ENCODE peak calls at places on chromosomes 5 and 9, in six cellular contexts. One of them, this sample, is unnamed.

GRCh38 chr9:114930063-114930812 is at the start of gene TNFSF8:
- DNase-seq in PC-3: no peak
- DNase-seq in GM23248: no peak
- DNase-seq in SK-N-SH: no peak
- DNase-seq in GM23338: no peak
- DNase-seq in MM.1S: no peak
- DNase-seq in this sample: no peak

GRCh38 chr5:138869763-138870500 is 5.2 kb downstream of the LRRTM2 start:
- DNase-seq in PC-3: no peak
- DNase-seq in GM23248: peak; percentile 50
- DNase-seq in SK-N-SH: no peak
- DNase-seq in GM23338: no peak
- DNase-seq in MM.1S: no peak
- DNase-seq in this sample: no peak

GRCh38 chr5:82352146-82352791 is 74.1 kb upstream of the RPS23 start:
- DNase-seq in PC-3: peak; percentile 66
- DNase-seq in GM23248: peak; percentile 65
- DNase-seq in SK-N-SH: no peak
- DNase-seq in GM23338: no peak
- DNase-seq in MM.1S: no peak
- DNase-seq in this sample: no peak

GRCh38 chr5:96157077-96157780 is 195.6 kb upstream of the ELL2 start:
- DNase-seq in PC-3: no peak
- DNase-seq in GM23248: no peak
- DNase-seq in SK-N-SH: no peak
- DNase-seq in GM23338: no peak
- DNase-seq in MM.1S: no peak
- DNase-seq in this sample: no peak

GRCh38 chr9:27451207-27451792 is 72.8 kb upstream of the IFNK start:
- DNase-seq in PC-3: no peak
- DNase-seq in GM23248: no peak
- DNase-seq in SK-N-SH: no peak
- DNase-seq in GM23338: no peak
- DNase-seq in MM.1S: peak; percentile 33
- DNase-seq in this sample: no peak

GRCh38 chr9:133888779-133889491 is 103.2 kb downstream of the VAV2 start:
- DNase-seq in PC-3: no peak
- DNase-seq in GM23248: no peak
- DNase-seq in SK-N-SH: peak; percentile 61
- DNase-seq in GM23338: no peak
- DNase-seq in MM.1S: no peak
- DNase-seq in this sample: no peak

GRCh38 chr5:151772029-151772867 is 494 bp downstream of the G3BP1 start:
- DNase-seq in PC-3: no peak
- DNase-seq in GM23248: peak; percentile 71
- DNase-seq in SK-N-SH: peak; percentile 81
- DNase-seq in GM23338: peak; percentile 64
- DNase-seq in MM.1S: peak; percentile 62
- DNase-seq in this sample: peak; percentile 67

GRCh38 chr5:54876-55569 is 36.9 kb upstream of the PLEKHG4B start:
- DNase-seq in PC-3: no peak
- DNase-seq in GM23248: no peak
- DNase-seq in SK-N-SH: no peak
- DNase-seq in GM23338: no peak
- DNase-seq in MM.1S: no peak
- DNase-seq in this sample: no peak

GRCh38 chr9:72873456-72873855 is 79.4 kb downstream of the ALDH1A1 start:
- DNase-seq in PC-3: no peak
- DNase-seq in GM23248: no peak
- DNase-seq in SK-N-SH: no peak
- DNase-seq in GM23338: no peak
- DNase-seq in MM.1S: no peak
- DNase-seq in this sample: no peak

GRCh38 chr5:170587808-170588207 is 84.0 kb downstream of the KCNIP1 start:
- DNase-seq in PC-3: no peak
- DNase-seq in GM23248: no peak
- DNase-seq in SK-N-SH: no peak
- DNase-seq in GM23338: no peak
- DNase-seq in MM.1S: no peak
- DNase-seq in this sample: no peak

GRCh38 chr9:112433715-112434392 is 52.8 kb upstream of the KIAA1958 start:
- DNase-seq in PC-3: no peak
- DNase-seq in GM23248: no peak
- DNase-seq in SK-N-SH: no peak
- DNase-seq in GM23338: no peak
- DNase-seq in MM.1S: no peak
- DNase-seq in this sample: no peak
- TF ChIP-seq EZH2phosphoT487 in PC-3: no peak
- TF ChIP-seq EZH2phosphoT487 in GM23248: no peak
- TF ChIP-seq EZH2phosphoT487 in SK-N-SH: no peak
- TF ChIP-seq EZH2phosphoT487 in GM23338: no peak
- TF ChIP-seq EZH2phosphoT487 in MM.1S: no peak
- TF ChIP-seq EZH2phosphoT487 in this sample: no peak

DNA sequence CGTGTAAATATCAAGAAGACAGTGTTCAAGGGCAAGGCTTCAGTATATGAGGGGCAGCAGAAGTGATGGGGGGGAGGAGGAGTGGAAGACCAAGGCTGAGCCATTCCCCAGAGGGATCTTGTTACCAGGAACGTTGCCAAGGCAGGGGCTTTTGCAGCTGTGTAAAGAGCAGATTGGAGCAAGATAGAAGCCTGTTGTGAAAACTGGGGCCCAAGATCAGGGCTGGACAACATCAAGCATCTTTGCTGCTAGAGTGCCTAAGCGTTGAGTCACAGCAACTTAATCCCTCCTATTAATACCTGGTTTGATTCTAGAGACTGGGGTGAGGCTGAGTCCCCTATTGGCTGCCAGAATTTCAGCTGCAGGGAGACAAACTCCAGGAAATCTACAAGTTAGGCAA is 18.4 kb upstream of the ERCC6L2 start:
- DNase-seq in PC-3: peak; percentile 82
- DNase-seq in GM23248: peak; percentile 24
- DNase-seq in SK-N-SH: peak; percentile 53
- DNase-seq in GM23338: peak; percentile 9
- DNase-seq in MM.1S: no peak
- DNase-seq in this sample: peak; percentile 13
- H3K4me2 ChIP-seq in PC-3: peak overlapping the region; percentile 33
- H3K4me2 ChIP-seq in GM23248: no peak overlapping the region
- H3K4me2 ChIP-seq in SK-N-SH: peak overlapping the region; percentile 21
- H3K4me2 ChIP-seq in GM23338: no peak overlapping the region
- H3K4me2 ChIP-seq in MM.1S: no peak overlapping the region
- H3K4me2 ChIP-seq in this sample: no peak overlapping the region

DNA sequence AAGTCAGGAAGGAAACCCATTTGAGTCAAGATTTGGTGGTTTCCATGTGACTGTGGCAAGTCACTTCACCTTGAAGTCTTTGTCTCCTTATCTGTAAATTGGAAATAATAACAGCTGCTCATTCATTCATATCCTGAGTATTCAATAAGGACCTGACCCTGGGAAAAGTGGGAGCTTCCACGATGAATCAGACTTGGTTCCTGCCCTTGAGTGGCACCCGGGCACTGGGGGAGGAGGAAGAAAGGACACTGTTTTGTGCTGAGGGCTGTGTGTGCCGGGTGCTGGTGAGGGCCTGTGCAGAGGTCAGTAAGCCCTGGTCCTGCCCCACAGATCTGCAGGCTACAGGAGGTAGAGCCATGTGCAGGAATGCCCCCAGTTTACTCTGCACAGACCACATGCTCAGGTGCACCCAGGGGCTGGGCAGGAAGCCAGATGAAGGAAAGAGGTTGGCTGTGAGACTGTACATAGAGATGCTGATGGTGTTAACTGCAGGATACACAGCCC is 6.8 kb downstream of the NDST1 start:
- DNase-seq in PC-3: peak; percentile 62
- DNase-seq in GM23248: peak; percentile 71
- DNase-seq in SK-N-SH: no peak
- DNase-seq in GM23338: no peak
- DNase-seq in MM.1S: no peak
- DNase-seq in this sample: no peak
- H3F3A ChIP-seq in PC-3: peaks cover 4% of the 10 kb centered on the region
- H3F3A ChIP-seq in GM23248: peaks cover 76% of the 10 kb centered on the region
- H3F3A ChIP-seq in SK-N-SH: peaks cover 36% of the 10 kb centered on the region
- H3F3A ChIP-seq in GM23338: peaks cover 6% of the 10 kb centered on the region
- H3F3A ChIP-seq in MM.1S: no peaks in the 10 kb centered on the region
- H3F3A ChIP-seq in this sample: peaks cover 25% of the 10 kb centered on the region

DNA sequence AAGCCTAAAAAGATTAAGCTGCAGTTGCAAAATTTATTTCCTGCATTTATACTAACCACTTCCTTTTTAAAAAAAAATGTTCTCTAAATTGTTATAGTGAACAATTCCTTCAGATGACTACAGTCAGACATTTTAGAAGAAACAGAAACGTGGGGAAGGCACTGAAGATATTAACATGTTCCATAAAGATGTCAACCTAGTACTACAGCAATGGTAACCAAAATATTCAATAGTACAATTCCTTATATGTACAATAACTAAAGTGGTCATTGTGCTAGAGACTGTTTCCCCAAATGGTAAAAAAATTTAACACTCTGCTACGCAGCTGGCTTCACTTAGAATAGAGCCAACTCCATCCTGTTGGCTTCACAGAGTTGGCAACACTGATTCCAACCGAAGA is 97.7 kb downstream of the FNBP1 start:
- DNase-seq in PC-3: no peak
- DNase-seq in GM23248: peak; percentile 20
- DNase-seq in SK-N-SH: no peak
- DNase-seq in GM23338: no peak
- DNase-seq in MM.1S: no peak
- DNase-seq in this sample: no peak
- TF ChIP-seq EZH2phosphoT487 in PC-3: no peak
- TF ChIP-seq EZH2phosphoT487 in GM23248: no peak
- TF ChIP-seq EZH2phosphoT487 in SK-N-SH: no peak
- TF ChIP-seq EZH2phosphoT487 in GM23338: no peak
- TF ChIP-seq EZH2phosphoT487 in MM.1S: no peak
- TF ChIP-seq EZH2phosphoT487 in this sample: no peak

GRCh38 chr5:167912944-167913343 is 378.5 kb upstream of the WWC1 start:
- DNase-seq in PC-3: no peak
- DNase-seq in GM23248: no peak
- DNase-seq in SK-N-SH: no peak
- DNase-seq in GM23338: peak; percentile 52
- DNase-seq in MM.1S: no peak
- DNase-seq in this sample: no peak
- H3K4me2 ChIP-seq in PC-3: no peak overlapping the region
- H3K4me2 ChIP-seq in GM23248: no peak overlapping the region
- H3K4me2 ChIP-seq in SK-N-SH: no peak overlapping the region
- H3K4me2 ChIP-seq in GM23338: no peak overlapping the region
- H3K4me2 ChIP-seq in MM.1S: peak overlapping the region; percentile 26
- H3K4me2 ChIP-seq in this sample: no peak overlapping the region

GRCh38 chr5:57717555-57717954 is 234.9 kb upstream of the ACTBL2 start:
- DNase-seq in PC-3: no peak
- DNase-seq in GM23248: no peak
- DNase-seq in SK-N-SH: no peak
- DNase-seq in GM23338: no peak
- DNase-seq in MM.1S: no peak
- DNase-seq in this sample: no peak

GRCh38 chr5:57715296-57715695 is 232.7 kb upstream of the ACTBL2 start:
- DNase-seq in PC-3: no peak
- DNase-seq in GM23248: peak; percentile 20
- DNase-seq in SK-N-SH: no peak
- DNase-seq in GM23338: no peak
- DNase-seq in MM.1S: no peak
- DNase-seq in this sample: no peak

GRCh38 chr5:57718155-57718554 is 235.5 kb upstream of the ACTBL2 start:
- DNase-seq in PC-3: peak; percentile 68
- DNase-seq in GM23248: peak; percentile 68
- DNase-seq in SK-N-SH: no peak
- DNase-seq in GM23338: no peak
- DNase-seq in MM.1S: no peak
- DNase-seq in this sample: no peak

GRCh38 chr5:57719216-57719615 is 236.6 kb upstream of the ACTBL2 start:
- DNase-seq in PC-3: no peak
- DNase-seq in GM23248: no peak
- DNase-seq in SK-N-SH: no peak
- DNase-seq in GM23338: no peak
- DNase-seq in MM.1S: no peak
- DNase-seq in this sample: no peak

GRCh38 chr5:57716661-57717060 is 234.1 kb upstream of the ACTBL2 start:
- DNase-seq in PC-3: peak; percentile 32
- DNase-seq in GM23248: no peak
- DNase-seq in SK-N-SH: no peak
- DNase-seq in GM23338: no peak
- DNase-seq in MM.1S: no peak
- DNase-seq in this sample: no peak
- H3F3A ChIP-seq in PC-3: no peaks in the 10 kb centered on the region
- H3F3A ChIP-seq in GM23248: no peaks in the 10 kb centered on the region
- H3F3A ChIP-seq in SK-N-SH: no peaks in the 10 kb centered on the region
- H3F3A ChIP-seq in GM23338: no peaks in the 10 kb centered on the region
- H3F3A ChIP-seq in MM.1S: no peaks in the 10 kb centered on the region
- H3F3A ChIP-seq in this sample: no peaks in the 10 kb centered on the region

GRCh38 chr9:105259274-105259673 is 14.8 kb downstream of the SLC44A1 start:
- DNase-seq in PC-3: no peak
- DNase-seq in GM23248: no peak
- DNase-seq in SK-N-SH: no peak
- DNase-seq in GM23338: no peak
- DNase-seq in MM.1S: no peak
- DNase-seq in this sample: no peak
- TF ChIP-seq EZH2phosphoT487 in PC-3: no peak
- TF ChIP-seq EZH2phosphoT487 in GM23248: no peak
- TF ChIP-seq EZH2phosphoT487 in SK-N-SH: no peak
- TF ChIP-seq EZH2phosphoT487 in GM23338: no peak
- TF ChIP-seq EZH2phosphoT487 in MM.1S: no peak
- TF ChIP-seq EZH2phosphoT487 in this sample: no peak

GRCh38 chr9:121995997-121996396 is 97.1 kb downstream of the TTLL11 start:
- DNase-seq in PC-3: no peak
- DNase-seq in GM23248: no peak
- DNase-seq in SK-N-SH: no peak
- DNase-seq in GM23338: no peak
- DNase-seq in MM.1S: no peak
- DNase-seq in this sample: no peak

GRCh38 chr9:121998513-121999049 is 94.5 kb downstream of the TTLL11 start:
- DNase-seq in PC-3: no peak
- DNase-seq in GM23248: no peak
- DNase-seq in SK-N-SH: no peak
- DNase-seq in GM23338: no peak
- DNase-seq in MM.1S: no peak
- DNase-seq in this sample: no peak

GRCh38 chr9:121999556-121999955 is 93.6 kb downstream of the TTLL11 start:
- DNase-seq in PC-3: no peak
- DNase-seq in GM23248: no peak
- DNase-seq in SK-N-SH: no peak
- DNase-seq in GM23338: no peak
- DNase-seq in MM.1S: no peak
- DNase-seq in this sample: no peak

GRCh38 chr9:122001491-122002201 is 91.5 kb downstream of the TTLL11 start:
- DNase-seq in PC-3: no peak
- DNase-seq in GM23248: peak; percentile 31
- DNase-seq in SK-N-SH: no peak
- DNase-seq in GM23338: peak; percentile 19
- DNase-seq in MM.1S: no peak
- DNase-seq in this sample: no peak

DNA sequence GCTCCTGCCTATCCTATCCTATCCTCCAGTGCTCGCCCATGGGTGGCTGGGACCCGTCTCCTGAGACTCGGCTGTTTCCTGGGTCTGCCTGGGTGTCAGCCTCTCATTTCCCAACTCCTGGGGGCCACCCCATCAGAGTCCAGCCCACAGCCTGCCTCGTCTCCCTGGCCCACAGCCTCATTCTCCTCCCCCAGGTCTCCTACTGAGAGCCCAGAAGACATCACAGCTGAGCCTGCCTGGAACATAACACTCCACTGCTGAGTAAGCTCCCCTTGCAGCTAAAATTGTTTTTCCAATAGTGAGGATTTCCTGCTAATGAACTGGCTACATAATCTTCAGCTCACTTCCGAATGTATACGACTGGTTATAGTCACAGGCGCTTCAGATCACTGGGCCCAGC is 95.3 kb downstream of the TTLL11 start:
- DNase-seq in PC-3: no peak
- DNase-seq in GM23248: no peak
- DNase-seq in SK-N-SH: no peak
- DNase-seq in GM23338: no peak
- DNase-seq in MM.1S: no peak
- DNase-seq in this sample: no peak
- H3K4me2 ChIP-seq in PC-3: no peak overlapping the region
- H3K4me2 ChIP-seq in GM23248: no peak overlapping the region
- H3K4me2 ChIP-seq in SK-N-SH: no peak overlapping the region
- H3K4me2 ChIP-seq in GM23338: no peak overlapping the region
- H3K4me2 ChIP-seq in MM.1S: no peak overlapping the region
- H3K4me2 ChIP-seq in this sample: no peak overlapping the region